ENCODE peak calls at places on chromosomes 13 and 19, in ten cellular contexts. One of them, this sample, is unnamed.
A peak's percentile ranks its signal among the peaks of the same experiment; 100 is the strongest.

GRCh38 chr13:89380101-89380500 is 1708.9 kb downstream of the SLITRK5 start:
- DNase-seq in H9: no peak
- DNase-seq in GM10248: no peak
- DNase-seq in stomach: peak; percentile 34
- DNase-seq in esophagus muscularis mucosa: no peak
- DNase-seq in type B pancreatic cell: no peak
- DNase-seq in psoas muscle: no peak
- DNase-seq in fibroblast of mammary gland: no peak
- DNase-seq in tibial artery: no peak
- DNase-seq in CD4-positive, alpha-beta T cell: no peak
- DNase-seq in this sample: no peak

GRCh38 chr19:4575267-4575793 is 15.8 kb upstream of the SEMA6B start:
- DNase-seq in H9: peak; percentile 92
- DNase-seq in GM10248: no peak
- DNase-seq in type B pancreatic cell: no peak
- DNase-seq in psoas muscle: peak; percentile 79
- DNase-seq in fibroblast of mammary gland: peak; percentile 97
- DNase-seq in CD4-positive, alpha-beta T cell: no peak
- DNase-seq in tibial artery: peak; percentile 28
- DNase-seq in stomach: no peak
- DNase-seq in esophagus muscularis mucosa: no peak
- DNase-seq in this sample: no peak

GRCh38 chr19:8505680-8506401 is 3.4 kb upstream of the PRAM1 start:
- DNase-seq in esophagus muscularis mucosa: no peak
- DNase-seq in CD4-positive, alpha-beta T cell: peak; percentile 59
- DNase-seq in tibial artery: peak; percentile 72
- DNase-seq in fibroblast of mammary gland: peak; percentile 51
- DNase-seq in GM10248: peak; percentile 84
- DNase-seq in type B pancreatic cell: peak; percentile 89
- DNase-seq in psoas muscle: peak; percentile 92
- DNase-seq in stomach: peak; percentile 83
- DNase-seq in H9: peak; percentile 83
- DNase-seq in this sample: peak; percentile 87

GRCh38 chr19:12478234-12478941 is 6.2 kb downstream of the ZNF709 start:
- DNase-seq in CD4-positive, alpha-beta T cell: no peak
- DNase-seq in H9: no peak
- DNase-seq in tibial artery: no peak
- DNase-seq in psoas muscle: no peak
- DNase-seq in type B pancreatic cell: no peak
- DNase-seq in esophagus muscularis mucosa: no peak
- DNase-seq in stomach: no peak
- DNase-seq in GM10248: no peak
- DNase-seq in fibroblast of mammary gland: no peak
- DNase-seq in this sample: no peak

GRCh38 chr13:44971656-44972595 is 17.3 kb downstream of the NUFIP1 start:
- DNase-seq in type B pancreatic cell: no peak
- DNase-seq in esophagus muscularis mucosa: no peak
- DNase-seq in fibroblast of mammary gland: no peak
- DNase-seq in stomach: no peak
- DNase-seq in tibial artery: no peak
- DNase-seq in H9: no peak
- DNase-seq in CD4-positive, alpha-beta T cell: no peak
- DNase-seq in GM10248: peak; percentile 25
- DNase-seq in psoas muscle: no peak
- DNase-seq in this sample: no peak

GRCh38 chr13:46963874-46964273 is 67.0 kb upstream of the HTR2A start:
- DNase-seq in GM10248: no peak
- DNase-seq in esophagus muscularis mucosa: no peak
- DNase-seq in stomach: no peak
- DNase-seq in H9: no peak
- DNase-seq in CD4-positive, alpha-beta T cell: no peak
- DNase-seq in fibroblast of mammary gland: no peak
- DNase-seq in psoas muscle: no peak
- DNase-seq in tibial artery: peak; percentile 29
- DNase-seq in type B pancreatic cell: no peak
- DNase-seq in this sample: no peak

GRCh38 chr19:19488875-19489690 is 26.3 kb downstream of the TSSK6 start:
- DNase-seq in H9: peak; percentile 91
- DNase-seq in tibial artery: peak; percentile 84
- DNase-seq in fibroblast of mammary gland: peak; percentile 97
- DNase-seq in GM10248: peak; percentile 67
- DNase-seq in esophagus muscularis mucosa: peak; percentile 94
- DNase-seq in stomach: peak; percentile 64
- DNase-seq in CD4-positive, alpha-beta T cell: peak; percentile 78
- DNase-seq in type B pancreatic cell: no peak
- DNase-seq in psoas muscle: peak; percentile 88
- DNase-seq in this sample: peak; percentile 80

GRCh38 chr19:46000497-46001246 is 5.4 kb downstream of the CCDC61 start:
- DNase-seq in CD4-positive, alpha-beta T cell: peak; percentile 73
- DNase-seq in psoas muscle: no peak
- DNase-seq in GM10248: peak; percentile 85
- DNase-seq in fibroblast of mammary gland: peak; percentile 5
- DNase-seq in type B pancreatic cell: no peak
- DNase-seq in esophagus muscularis mucosa: no peak
- DNase-seq in tibial artery: no peak
- DNase-seq in H9: peak; percentile 80
- DNase-seq in stomach: peak; percentile 79
- DNase-seq in this sample: peak; percentile 84

GRCh38 chr13:70814684-70815083 is 706.4 kb upstream of the KLHL1 start:
- DNase-seq in stomach: no peak
- DNase-seq in H9: no peak
- DNase-seq in esophagus muscularis mucosa: no peak
- DNase-seq in GM10248: no peak
- DNase-seq in type B pancreatic cell: no peak
- DNase-seq in psoas muscle: no peak
- DNase-seq in tibial artery: no peak
- DNase-seq in CD4-positive, alpha-beta T cell: no peak
- DNase-seq in fibroblast of mammary gland: no peak
- DNase-seq in this sample: no peak

GRCh38 chr19:51440846-51441409 is 17.3 kb downstream of the SIGLEC8 start:
- DNase-seq in tibial artery: no peak
- DNase-seq in type B pancreatic cell: no peak
- DNase-seq in fibroblast of mammary gland: peak; percentile 18
- DNase-seq in H9: no peak
- DNase-seq in GM10248: no peak
- DNase-seq in CD4-positive, alpha-beta T cell: no peak
- DNase-seq in esophagus muscularis mucosa: no peak
- DNase-seq in stomach: no peak
- DNase-seq in psoas muscle: no peak
- DNase-seq in this sample: no peak

GRCh38 chr19:46753420-46754155 is 7.3 kb upstream of the STRN4 start:
- DNase-seq in type B pancreatic cell: no peak
- DNase-seq in CD4-positive, alpha-beta T cell: peak; percentile 63
- DNase-seq in tibial artery: peak; percentile 46
- DNase-seq in esophagus muscularis mucosa: no peak
- DNase-seq in stomach: peak; percentile 75
- DNase-seq in H9: peak; percentile 77
- DNase-seq in psoas muscle: no peak
- DNase-seq in GM10248: peak; percentile 78
- DNase-seq in fibroblast of mammary gland: peak; percentile 39
- DNase-seq in this sample: peak; percentile 80

GRCh38 chr19:13165091-13165997 is 15.1 kb downstream of the IER2 start:
- DNase-seq in tibial artery: no peak
- DNase-seq in fibroblast of mammary gland: no peak
- DNase-seq in type B pancreatic cell: no peak
- DNase-seq in stomach: no peak
- DNase-seq in H9: no peak
- DNase-seq in esophagus muscularis mucosa: no peak
- DNase-seq in psoas muscle: no peak
- DNase-seq in GM10248: no peak
- DNase-seq in CD4-positive, alpha-beta T cell: no peak
- DNase-seq in this sample: no peak

GRCh38 chr19:37718357-37718756 is 1.2 kb downstream of the ZNF607 start:
- DNase-seq in H9: no peak
- DNase-seq in stomach: no peak
- DNase-seq in fibroblast of mammary gland: no peak
- DNase-seq in psoas muscle: no peak
- DNase-seq in tibial artery: no peak
- DNase-seq in esophagus muscularis mucosa: no peak
- DNase-seq in type B pancreatic cell: no peak
- DNase-seq in GM10248: no peak
- DNase-seq in CD4-positive, alpha-beta T cell: no peak
- DNase-seq in this sample: no peak

GRCh38 chr13:24540236-24541126 is 27.9 kb upstream of the PARP4 start:
- DNase-seq in type B pancreatic cell: no peak
- DNase-seq in stomach: no peak
- DNase-seq in psoas muscle: no peak
- DNase-seq in tibial artery: no peak
- DNase-seq in H9: peak; percentile 82
- DNase-seq in esophagus muscularis mucosa: no peak
- DNase-seq in fibroblast of mammary gland: peak; percentile 5
- DNase-seq in GM10248: peak; percentile 18
- DNase-seq in CD4-positive, alpha-beta T cell: no peak
- DNase-seq in this sample: no peak

DNA sequence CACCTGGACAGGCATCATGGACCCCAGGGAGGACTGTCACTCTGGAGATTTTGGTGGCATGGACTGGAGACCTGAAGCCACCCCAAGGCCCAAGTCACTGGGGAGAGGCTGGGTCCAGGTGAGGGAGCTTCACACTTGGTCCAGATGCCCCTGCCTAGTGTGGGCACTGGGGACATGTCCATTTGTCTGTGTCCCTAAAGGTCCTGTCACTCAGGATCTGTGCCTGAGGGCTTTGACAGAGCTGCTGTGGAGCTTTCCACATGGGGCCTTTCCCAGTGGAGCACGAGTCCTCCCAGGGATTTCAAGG is 40.5 kb upstream of the CEACAM8 start:
- DNase-seq in stomach: no peak
- DNase-seq in tibial artery: no peak
- DNase-seq in type B pancreatic cell: no peak
- DNase-seq in GM10248: no peak
- DNase-seq in esophagus muscularis mucosa: no peak
- DNase-seq in psoas muscle: no peak
- DNase-seq in fibroblast of mammary gland: no peak
- DNase-seq in CD4-positive, alpha-beta T cell: no peak
- DNase-seq in H9: no peak
- DNase-seq in this sample: no peak
- TF ChIP-seq CTCF in stomach: no peak
- TF ChIP-seq CTCF in tibial artery: no peak
- TF ChIP-seq CTCF in type B pancreatic cell: no peak
- TF ChIP-seq CTCF in GM10248: no peak
- TF ChIP-seq CTCF in esophagus muscularis mucosa: peak; percentile 0
- TF ChIP-seq CTCF in psoas muscle: no peak
- TF ChIP-seq CTCF in fibroblast of mammary gland: no peak
- TF ChIP-seq CTCF in CD4-positive, alpha-beta T cell: peak; percentile 12
- TF ChIP-seq CTCF in H9: no peak
- TF ChIP-seq CTCF in this sample: no peak

DNA sequence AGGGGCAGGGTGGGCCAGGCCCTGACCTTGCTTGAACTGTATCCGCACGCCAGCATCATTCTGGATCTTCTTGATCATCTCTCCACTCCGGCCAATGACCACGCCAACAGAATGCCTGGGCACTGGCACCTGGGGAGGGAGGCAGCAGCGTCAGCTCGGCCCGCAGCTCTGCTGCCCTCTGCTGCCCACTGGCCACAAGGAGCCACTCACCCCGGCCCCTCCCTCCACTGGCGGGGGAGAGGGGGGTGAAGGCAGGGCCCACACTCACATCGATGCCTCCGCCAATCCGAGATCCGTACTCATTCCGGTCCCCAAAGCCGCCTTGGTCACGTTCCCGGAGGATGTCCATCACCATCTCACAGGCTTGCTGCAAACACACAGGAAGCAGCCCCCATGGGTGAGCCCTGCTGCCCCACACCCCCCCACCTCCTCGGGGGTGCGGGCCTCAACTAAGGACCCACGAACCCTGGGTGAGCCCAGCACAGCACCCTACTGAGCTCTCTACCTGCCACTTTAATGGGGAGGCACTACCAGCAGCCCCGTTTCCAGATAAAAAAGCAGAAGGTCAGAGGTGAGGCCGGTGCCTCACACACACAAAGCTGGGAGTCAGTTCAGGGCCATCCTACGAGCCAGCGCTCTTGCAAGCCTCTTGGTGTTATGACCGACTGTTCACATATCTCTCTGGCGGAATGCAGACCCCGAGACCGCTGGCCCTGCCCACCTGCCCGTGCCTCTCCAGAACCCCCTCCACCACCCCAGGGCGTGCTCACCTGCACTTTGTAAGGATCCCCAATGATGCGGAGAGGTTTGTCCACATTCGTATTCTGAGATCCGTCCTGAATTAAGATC is 6.7 kb downstream of the KHSRP start:
- DNase-seq in stomach: no peak
- DNase-seq in esophagus muscularis mucosa: no peak
- DNase-seq in psoas muscle: peak; percentile 70
- DNase-seq in CD4-positive, alpha-beta T cell: no peak
- DNase-seq in GM10248: no peak
- DNase-seq in fibroblast of mammary gland: peak; percentile 41
- DNase-seq in tibial artery: no peak
- DNase-seq in type B pancreatic cell: no peak
- DNase-seq in H9: no peak
- DNase-seq in this sample: no peak
- TF ChIP-seq CTCF in stomach: no peak
- TF ChIP-seq CTCF in esophagus muscularis mucosa: peak; percentile 46
- TF ChIP-seq CTCF in psoas muscle: peak; percentile 41
- TF ChIP-seq CTCF in CD4-positive, alpha-beta T cell: no peak
- TF ChIP-seq CTCF in GM10248: no peak
- TF ChIP-seq CTCF in fibroblast of mammary gland: peak; percentile 46
- TF ChIP-seq CTCF in tibial artery: no peak
- TF ChIP-seq CTCF in type B pancreatic cell: peak; percentile 59
- TF ChIP-seq CTCF in H9: peak; percentile 55
- TF ChIP-seq CTCF in this sample: peak; percentile 24

DNA sequence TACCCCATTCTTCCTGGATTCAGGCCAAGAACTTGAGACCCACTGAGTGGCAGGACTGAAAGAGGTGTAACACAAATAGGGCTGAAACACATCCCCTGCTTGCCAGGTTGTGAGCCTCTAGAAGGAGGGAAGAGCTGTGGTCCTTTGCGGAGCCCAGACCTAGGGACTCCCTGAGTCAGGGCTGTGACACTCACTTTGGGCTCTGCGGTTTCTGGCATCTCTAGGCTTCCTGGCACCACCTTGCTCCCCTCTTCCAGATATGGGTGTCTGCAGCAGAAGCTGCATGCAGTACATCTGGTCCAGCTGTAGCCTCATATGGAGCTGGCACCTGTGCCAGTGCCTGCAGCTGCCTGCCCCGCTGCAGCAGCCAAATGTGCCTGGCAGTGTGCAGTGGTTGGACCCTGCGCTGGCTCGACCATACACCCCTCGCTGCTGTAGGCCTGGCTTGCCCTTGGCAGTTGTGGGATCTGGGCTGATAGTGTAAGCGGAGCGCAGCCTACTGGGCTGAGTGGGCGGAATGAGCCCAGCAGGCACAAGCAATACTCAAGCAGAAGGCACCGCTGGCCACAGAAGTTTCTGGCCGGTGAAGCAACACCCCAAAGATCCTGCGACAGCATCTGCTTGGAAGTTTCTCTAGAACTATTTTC is 290.4 kb downstream of the SLITRK6 start:
- DNase-seq in type B pancreatic cell: no peak
- DNase-seq in psoas muscle: no peak
- DNase-seq in fibroblast of mammary gland: peak; percentile 11
- DNase-seq in tibial artery: peak; percentile 34
- DNase-seq in GM10248: no peak
- DNase-seq in CD4-positive, alpha-beta T cell: no peak
- DNase-seq in stomach: no peak
- DNase-seq in esophagus muscularis mucosa: no peak
- DNase-seq in H9: peak; percentile 59
- DNase-seq in this sample: no peak
- TF ChIP-seq CTCF in type B pancreatic cell: no peak
- TF ChIP-seq CTCF in psoas muscle: no peak
- TF ChIP-seq CTCF in fibroblast of mammary gland: no peak
- TF ChIP-seq CTCF in tibial artery: no peak
- TF ChIP-seq CTCF in GM10248: no peak
- TF ChIP-seq CTCF in CD4-positive, alpha-beta T cell: no peak
- TF ChIP-seq CTCF in stomach: no peak
- TF ChIP-seq CTCF in esophagus muscularis mucosa: no peak
- TF ChIP-seq CTCF in H9: peak; percentile 41
- TF ChIP-seq CTCF in this sample: no peak

GRCh38 chr13:110616103-110617101 is 1.1 kb downstream of the NAXD start:
- DNase-seq in GM10248: peak; percentile 74
- DNase-seq in tibial artery: peak; percentile 38
- DNase-seq in fibroblast of mammary gland: peak; percentile 86
- DNase-seq in psoas muscle: peak; percentile 72
- DNase-seq in stomach: peak; percentile 55
- DNase-seq in esophagus muscularis mucosa: no peak
- DNase-seq in CD4-positive, alpha-beta T cell: peak; percentile 6
- DNase-seq in H9: no peak
- DNase-seq in type B pancreatic cell: no peak
- DNase-seq in this sample: peak; percentile 81
- TF ChIP-seq CTCF in GM10248: peak; percentile 10
- TF ChIP-seq CTCF in tibial artery: no peak
- TF ChIP-seq CTCF in fibroblast of mammary gland: no peak
- TF ChIP-seq CTCF in psoas muscle: no peak
- TF ChIP-seq CTCF in stomach: no peak
- TF ChIP-seq CTCF in esophagus muscularis mucosa: peak; percentile 15
- TF ChIP-seq CTCF in CD4-positive, alpha-beta T cell: no peak
- TF ChIP-seq CTCF in H9: peak; percentile 27
- TF ChIP-seq CTCF in type B pancreatic cell: peak; percentile 19
- TF ChIP-seq CTCF in this sample: peak; percentile 4

This sample was measured in GM13977.